ENCODE peak calls at places on chromosomes 4 and X, in five cellular contexts. One of them, this sample, is unnamed.

GRCh38 chr4:133147922-133148689 is 988 bp upstream of the PCDH10 start:
- DNase-seq in GOT3: no peak
- DNase-seq in activated CD4-positive, alpha-beta memory T cell treated with anti-CD3 and anti-CD28 coated beads for 36 hours: no peak
- DNase-seq in endodermal cell: peak; percentile 82
- DNase-seq in stromal cell of bone marrow: no peak
- DNase-seq in this sample: peak; percentile 15

GRCh38 chr4:72314869-72315268 is 254.2 kb downstream of the ADAMTS3 start:
- DNase-seq in GOT3: peak; percentile 13
- DNase-seq in activated CD4-positive, alpha-beta memory T cell treated with anti-CD3 and anti-CD28 coated beads for 36 hours: no peak
- DNase-seq in endodermal cell: no peak
- DNase-seq in stromal cell of bone marrow: peak; percentile 88
- DNase-seq in this sample: no peak

GRCh38 chrX:153800746-153801145 is 6.3 kb downstream of the SSR4 start:
- DNase-seq in GOT3: no peak
- DNase-seq in activated CD4-positive, alpha-beta memory T cell treated with anti-CD3 and anti-CD28 coated beads for 36 hours: no peak
- DNase-seq in endodermal cell: no peak
- DNase-seq in stromal cell of bone marrow: no peak
- DNase-seq in this sample: no peak

GRCh38 chr4:177579649-177580048 is 137.4 kb upstream of the AGA start:
- DNase-seq in GOT3: no peak
- DNase-seq in activated CD4-positive, alpha-beta memory T cell treated with anti-CD3 and anti-CD28 coated beads for 36 hours: no peak
- DNase-seq in endodermal cell: no peak
- DNase-seq in stromal cell of bone marrow: no peak
- DNase-seq in this sample: no peak

GRCh38 chr4:67696061-67696460 is 4.9 kb downstream of the UBA6 start:
- DNase-seq in GOT3: no peak
- DNase-seq in activated CD4-positive, alpha-beta memory T cell treated with anti-CD3 and anti-CD28 coated beads for 36 hours: no peak
- DNase-seq in endodermal cell: no peak
- DNase-seq in stromal cell of bone marrow: no peak
- DNase-seq in this sample: no peak

GRCh38 chr4:13980317-13980716 is 352.8 kb upstream of the BOD1L1 start:
- DNase-seq in GOT3: no peak
- DNase-seq in activated CD4-positive, alpha-beta memory T cell treated with anti-CD3 and anti-CD28 coated beads for 36 hours: no peak
- DNase-seq in endodermal cell: no peak
- DNase-seq in stromal cell of bone marrow: peak; percentile 94
- DNase-seq in this sample: no peak

GRCh38 chr4:87092389-87093141 is 127.9 kb downstream of the KLHL8 start:
- DNase-seq in GOT3: no peak
- DNase-seq in activated CD4-positive, alpha-beta memory T cell treated with anti-CD3 and anti-CD28 coated beads for 36 hours: peak; percentile 19
- DNase-seq in endodermal cell: no peak
- DNase-seq in stromal cell of bone marrow: peak; percentile 43
- DNase-seq in this sample: peak; percentile 1

GRCh38 chrX:115324194-115324593 is 34.7 kb downstream of the LUZP4 start:
- DNase-seq in GOT3: no peak
- DNase-seq in activated CD4-positive, alpha-beta memory T cell treated with anti-CD3 and anti-CD28 coated beads for 36 hours: no peak
- DNase-seq in endodermal cell: no peak
- DNase-seq in stromal cell of bone marrow: peak; percentile 21
- DNase-seq in this sample: no peak

GRCh38 chr4:114563536-114564315 is 34.9 kb upstream of the UGT8 start:
- DNase-seq in GOT3: no peak
- DNase-seq in activated CD4-positive, alpha-beta memory T cell treated with anti-CD3 and anti-CD28 coated beads for 36 hours: no peak
- DNase-seq in endodermal cell: peak; percentile 40
- DNase-seq in stromal cell of bone marrow: no peak
- DNase-seq in this sample: no peak

GRCh38 chr4:1850276-1850675 is 5.7 kb downstream of the LETM1 start:
- DNase-seq in GOT3: no peak
- DNase-seq in activated CD4-positive, alpha-beta memory T cell treated with anti-CD3 and anti-CD28 coated beads for 36 hours: no peak
- DNase-seq in endodermal cell: no peak
- DNase-seq in stromal cell of bone marrow: no peak
- DNase-seq in this sample: no peak

GRCh38 chrX:103919336-103919682 is 43.1 kb upstream of the TMSB15B start:
- DNase-seq in GOT3: no peak
- DNase-seq in activated CD4-positive, alpha-beta memory T cell treated with anti-CD3 and anti-CD28 coated beads for 36 hours: no peak
- DNase-seq in endodermal cell: no peak
- DNase-seq in stromal cell of bone marrow: no peak
- DNase-seq in this sample: peak; percentile 55

GRCh38 chr4:17544831-17545234 is 29.9 kb downstream of the CLRN2 start:
- DNase-seq in GOT3: no peak
- DNase-seq in activated CD4-positive, alpha-beta memory T cell treated with anti-CD3 and anti-CD28 coated beads for 36 hours: no peak
- DNase-seq in endodermal cell: peak; percentile 85
- DNase-seq in stromal cell of bone marrow: no peak
- DNase-seq in this sample: no peak

GRCh38 chrX:21657318-21658151 is 595 bp downstream of the KLHL34 start:
- DNase-seq in GOT3: no peak
- DNase-seq in activated CD4-positive, alpha-beta memory T cell treated with anti-CD3 and anti-CD28 coated beads for 36 hours: peak; percentile 15
- DNase-seq in endodermal cell: no peak
- DNase-seq in stromal cell of bone marrow: no peak
- DNase-seq in this sample: no peak